ENCODE peak calls at places on chromosomes 12 and 14, in ten cellular contexts. J is spleen; P is heart left ventricle; O is mucosa of descending colon; W is K562; Z is CD4-positive, CD25-positive, alpha-beta regulatory T cell; R is sigmoid colon; G is HCT116; T is CD8-positive, alpha-beta memory T cell; H is CD8-positive, alpha-beta T cell. I is an unnamed sample. For H3K36me3 and H3K4me1, the result is how much of the 10 kb centered on the place peaks cover.

GRCh38 chr12:96198970-96199369 is 4.8 kb downstream of the ELK3 start:
- DNase-seq in H (no peak), T (no peak), R (no peak), O (no peak), P (no peak), J (no peak), G (peak), Z (no peak), W (no peak), I (peak)

GRCh38 chr14:100225169-100225568 is 13.8 kb upstream of the YY1 start:
- DNase-seq in O (no peak), Z (no peak), T (no peak), H (no peak), G (no peak), P (no peak), W (no peak), J (no peak), R (no peak), I (no peak)

GRCh38 chr12:82415402-82415801 is 57.1 kb downstream of the METTL25 start:
- DNase-seq in G (no peak), W (no peak), Z (no peak), H (no peak), P (no peak), R (no peak), O (no peak), J (no peak), T (no peak), I (no peak)

GRCh38 chr12:114846771-114847170 is 162.8 kb upstream of the TBX3 start:
- DNase-seq in H (no peak), W (no peak), Z (no peak), T (no peak), R (no peak), O (no peak), J (no peak), G (no peak), P (no peak), I (no peak)

GRCh38 chr14:66508846-66509621 is 1.1 kb downstream of the GPHN start:
- DNase-seq in W (peak), O (peak), H (peak), T (peak), J (peak), G (no peak), R (peak), Z (peak), P (peak), I (peak)

GRCh38 chr14:81303258-81303935 is 82.6 kb upstream of the GTF2A1 start:
- DNase-seq in T (no peak), R (no peak), W (peak), H (no peak), J (peak), O (peak), P (peak), G (peak), Z (no peak), I (no peak)

GRCh38 chr12:108888031-108888430 is 8.1 kb downstream of the DAO start:
- DNase-seq in P (no peak), J (peak), T (no peak), G (no peak), W (no peak), O (no peak), H (no peak), R (no peak), Z (no peak), I (no peak)

GRCh38 chr14:73014105-73014504 is 12.8 kb downstream of the ZFYVE1 start:
- DNase-seq in J (no peak), W (no peak), P (no peak), T (no peak), R (no peak), Z (no peak), O (no peak), G (no peak), H (no peak), I (no peak)

GRCh38 chr14:65019944-65020566 is 33.4 kb downstream of the FNTB start:
- DNase-seq in P (no peak), O (peak), J (no peak), Z (no peak), T (no peak), H (no peak), W (peak), G (peak), R (no peak), I (no peak)

GRCh38 chr12:12466157-12466556 is 96.5 kb downstream of the DUSP16 start:
- DNase-seq in H (peak), G (no peak), R (no peak), W (no peak), P (no peak), O (no peak), Z (peak), J (no peak), T (peak), I (peak)

GRCh38 chr12:104370989-104371870 is 67.7 kb downstream of the EID3 start:
- DNase-seq in P (no peak), W (no peak), R (no peak), G (no peak), H (no peak), O (no peak), Z (no peak), T (no peak), J (no peak), I (no peak)

GRCh38 chr14:74979029-74979428 is 23.6 kb upstream of the PGF start:
- DNase-seq in G (no peak), O (no peak), H (no peak), T (no peak), R (no peak), P (no peak), W (no peak), Z (no peak), J (no peak), I (no peak)

GRCh38 chr12:95995238-95996031 is 709 bp downstream of the HAL start:
- DNase-seq in J (peak), R (no peak), P (no peak), W (no peak), O (no peak), Z (no peak), H (no peak), G (no peak), T (no peak), I (no peak)

GRCh38 chr12:66048843-66049537 is 81.6 kb downstream of the LLPH start:
- DNase-seq in J (no peak), O (no peak), Z (no peak), P (no peak), R (no peak), H (no peak), W (no peak), T (no peak), G (no peak), I (no peak)

GRCh38 chr14:57371013-57371412 is 19.4 kb upstream of the NAA30 start:
- DNase-seq in P (no peak), H (no peak), G (no peak), J (no peak), Z (no peak), W (no peak), O (no peak), R (no peak), T (no peak), I (no peak)

GRCh38 chr14:60632777-60633176 is 16.5 kb downstream of the SIX1 start:
- DNase-seq in W (no peak), T (no peak), P (no peak), G (no peak), H (no peak), O (no peak), Z (no peak), J (no peak), R (no peak), I (no peak)

GRCh38 chr12:125892276-125892675 is 827.0 kb downstream of the AACS start:
- DNase-seq in J (no peak), W (no peak), G (no peak), R (no peak), T (no peak), Z (no peak), P (no peak), O (no peak), H (no peak), I (no peak)

GRCh38 chr14:32667287-32667686 is 271.4 kb upstream of the NPAS3 start:
- DNase-seq in T (no peak), W (no peak), O (no peak), P (no peak), H (no peak), R (no peak), G (no peak), Z (no peak), J (no peak), I (no peak)

GRCh38 chr12:72523754-72524153 is 251.6 kb downstream of the TRHDE start:
- DNase-seq in Z (no peak), G (no peak), P (no peak), J (no peak), T (no peak), H (no peak), O (no peak), W (no peak), R (no peak), I (no peak)

GRCh38 chr12:88591343-88591742 is 11.1 kb upstream of the KITLG start:
- DNase-seq in H (no peak), T (no peak), W (no peak), Z (no peak), J (no peak), R (no peak), G (no peak), P (no peak), O (no peak), I (no peak)

GRCh38 chr14:63486729-63487128 is 56.4 kb downstream of the PPP2R5E start:
- DNase-seq in H (no peak), R (no peak), Z (no peak), P (no peak), T (no peak), J (no peak), O (no peak), W (no peak), G (no peak), I (no peak)

GRCh38 chr12:103947871-103948555 is 17.7 kb upstream of the TDG start:
- DNase-seq in G (no peak), J (no peak), R (no peak), P (no peak), W (no peak), Z (no peak), H (no peak), O (no peak), T (no peak), I (no peak)

GRCh38 chr12:62803756-62804155 is 131.2 kb downstream of the PPM1H start:
- DNase-seq in T (no peak), Z (no peak), O (no peak), H (no peak), J (no peak), G (no peak), P (no peak), W (no peak), R (no peak), I (no peak)

DNA sequence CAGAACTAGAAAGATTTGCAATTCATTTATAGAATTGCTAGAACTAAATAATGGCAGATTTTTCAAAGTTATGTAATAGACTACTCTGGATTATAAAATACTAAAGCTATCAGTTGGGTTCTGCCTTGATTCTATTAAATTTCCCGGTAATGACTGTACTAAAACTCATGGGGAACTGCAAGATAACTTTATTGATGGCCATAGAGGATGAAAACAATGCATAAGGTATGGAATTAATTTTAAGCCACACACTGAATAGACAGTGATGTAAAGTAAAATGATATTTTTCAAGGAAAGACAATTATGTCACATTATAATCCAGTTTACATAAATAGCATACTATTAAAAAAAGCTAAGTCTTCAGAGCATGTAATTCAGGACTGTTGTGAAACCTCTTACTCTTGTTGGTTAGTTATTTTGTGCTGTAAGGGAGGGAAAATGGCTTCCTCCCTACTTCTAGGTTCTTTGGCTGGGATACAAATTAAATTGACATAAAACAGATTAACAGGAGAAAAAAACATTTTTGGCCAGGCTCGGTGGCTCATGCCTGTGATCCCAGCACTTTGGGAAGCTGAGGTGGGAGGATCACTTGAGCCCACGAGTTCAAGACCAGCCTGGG is 134.4 kb upstream of the AMIGO2 start:
- DNase-seq in Z (no peak), P (no peak), R (no peak), T (no peak), H (no peak), W (no peak), J (no peak), O (no peak), G (no peak), I (no peak)
- H3K4me3 ChIP-seq in Z (peak), P (peak), R (no peak), T (peak), H (peak), W (no peak), J (peak), O (no peak), G (no peak), I (peak)

GRCh38 chr12:94261119-94261518 is 112.7 kb downstream of the PLXNC1 start:
- DNase-seq in W (no peak), H (no peak), T (no peak), P (no peak), R (no peak), J (no peak), G (no peak), Z (no peak), O (no peak), I (no peak)
- H3K36me3 ChIP-seq in W (under half), H (under half), T (under half), P (under half), R (under half), J (under half), G (under half), Z (under half), O (under half), I (under half)

DNA sequence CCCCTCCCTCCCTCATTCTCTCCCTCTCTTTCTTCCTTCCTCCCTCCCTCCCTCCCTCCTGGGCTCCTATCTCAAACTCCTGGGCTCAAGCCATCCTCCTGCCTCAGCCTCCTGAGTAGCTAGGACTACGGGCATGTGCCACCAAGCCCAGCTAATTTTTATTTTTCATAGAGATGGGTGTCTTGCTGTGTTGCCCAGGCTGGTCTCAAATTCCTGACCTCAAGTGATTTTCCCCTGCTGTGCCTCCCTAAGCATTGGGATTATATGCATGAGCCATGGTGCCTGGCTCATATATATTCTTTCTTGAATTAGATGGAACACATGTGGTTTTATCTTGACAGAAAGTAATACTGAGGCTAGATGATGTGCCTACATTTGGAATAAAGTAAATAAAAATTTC is 14.2 kb downstream of the PAPOLA start:
- DNase-seq in W (no peak), H (no peak), Z (no peak), P (no peak), O (no peak), T (no peak), J (no peak), R (no peak), G (no peak), I (no peak)
- H3K4me1 ChIP-seq in W (under half), H (half or more), Z (half or more), P (under half), O (under half), T (under half), J (half or more), R (under half), G (under half), I (half or more)

GRCh38 chr12:111034911-111035577 is 114.7 kb upstream of the MYL2 start:
- DNase-seq in W (no peak), R (no peak), T (no peak), J (peak), H (no peak), O (no peak), G (no peak), P (no peak), Z (no peak), I (no peak)
- H3K4me3 ChIP-seq in W (no peak), R (peak), T (no peak), J (no peak), H (no peak), O (no peak), G (no peak), P (peak), Z (no peak), I (peak)

DNA sequence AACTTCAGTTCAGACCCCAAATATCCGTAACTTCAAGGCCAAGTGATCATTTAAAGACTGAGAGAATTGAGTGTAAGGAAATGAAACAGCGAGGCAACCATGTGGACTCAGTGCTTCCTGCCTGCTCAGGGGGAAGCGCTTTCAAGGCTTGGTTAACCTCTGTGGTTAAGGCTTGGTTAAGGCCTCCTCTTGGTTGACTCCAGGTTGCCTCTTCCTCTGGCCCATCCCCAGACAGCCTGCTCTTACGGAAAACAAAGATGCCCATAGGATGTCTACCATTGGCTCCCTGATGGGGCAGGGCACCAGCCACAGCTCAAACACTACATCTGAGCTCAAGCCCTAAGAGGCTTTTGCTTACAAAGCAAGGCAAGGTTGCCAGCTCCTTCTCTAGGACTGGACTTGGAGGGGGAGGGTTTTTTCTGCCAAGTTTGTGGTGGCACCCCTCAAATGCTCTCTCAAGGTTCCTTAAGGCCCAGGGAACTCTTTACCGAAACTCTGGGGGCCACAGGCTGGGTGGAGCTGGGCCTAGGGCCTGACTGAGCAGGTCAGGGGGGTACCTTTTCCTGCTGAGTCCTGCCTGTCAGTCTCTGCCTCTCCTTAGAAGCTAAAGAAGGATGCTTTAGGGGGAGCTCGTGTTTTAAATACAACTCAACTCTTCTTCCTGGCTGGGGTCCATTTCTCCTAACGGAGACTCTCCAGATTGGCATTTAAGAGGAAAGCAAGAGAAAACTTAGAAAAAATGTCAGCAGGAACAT is 13.7 kb downstream of the COL2A1 start:
- DNase-seq in W (no peak), R (peak), J (peak), P (no peak), O (peak), T (peak), Z (no peak), G (no peak), H (peak), I (peak)
- H3K36me3 ChIP-seq in W (under half), R (under half), J (under half), P (under half), O (under half), T (under half), Z (under half), G (under half), H (under half), I (under half)

GRCh38 chr14:103129301-103130016 is 6.2 kb downstream of the TNFAIP2 start:
- DNase-seq in P (no peak), O (no peak), J (no peak), G (no peak), H (no peak), T (no peak), R (no peak), W (no peak), Z (no peak), I (no peak)
- H3K4me1 ChIP-seq in P (under half), O (under half), J (half or more), G (under half), H (under half), T (under half), R (half or more), W (under half), Z (under half), I (under half)

GRCh38 chr14:34678735-34679134 is 35.7 kb downstream of the CFL2 start:
- DNase-seq in P (no peak), W (no peak), J (no peak), H (no peak), T (no peak), O (no peak), Z (no peak), G (no peak), R (no peak), I (no peak)
- H3K4me3 ChIP-seq in P (no peak), W (no peak), J (no peak), H (no peak), T (no peak), O (no peak), Z (no peak), G (no peak), R (no peak), I (no peak)

GRCh38 chr12:24854017-24854416 is 94.9 kb downstream of the BCAT1 start:
- DNase-seq in R (no peak), J (no peak), Z (no peak), T (no peak), P (no peak), G (no peak), O (no peak), W (no peak), H (no peak), I (no peak)
- H3K36me3 ChIP-seq in R (under half), J (under half), Z (under half), T (under half), P (under half), G (under half), O (under half), W (under half), H (under half), I (under half)

I was measured in naive thymus-derived CD4-positive, alpha-beta T cell.